ENCODE peak calls at places on chromosome 9, in five cellular contexts. A is stimulated activated CD4-positive, alpha-beta T cell treated with anti-CD3 and anti-CD28 coated beads, Interleukin-12 subunit alpha, Interleukin-12 subunit beta, amount 100 ng/mL, for 48 hours; O is dorsolateral prefrontal cortex; W is spleen; I is kidney tubule cell. C is an unnamed sample.

GRCh38 chr9:92154016-92154415 is 38.8 kb upstream of the SPTLC1 start:
- DNase-seq in A (no peak), O (no peak), W (peak), I (no peak), C (no peak)

GRCh38 chr9:137688725-137689124 is 69.9 kb downstream of the EHMT1 start:
- DNase-seq in A (no peak), O (no peak), W (no peak), I (peak), C (no peak)

GRCh38 chr9:29144476-29144875 is 1571.2 kb upstream of the C9orf72 start:
- DNase-seq in A (no peak), O (no peak), W (no peak), I (no peak), C (peak)

GRCh38 chr9:69234683-69235082 is 60.6 kb downstream of the TJP2 start:
- DNase-seq in A (no peak), O (no peak), W (no peak), I (no peak), C (no peak)

GRCh38 chr9:133406480-133407307 is 11.1 kb downstream of the REXO4 start:
- DNase-seq in A (peak), O (peak), W (peak), I (peak), C (peak)

GRCh38 chr9:108622467-108622866 is 233.3 kb downstream of the ACTL7B start:
- DNase-seq in A (no peak), O (no peak), W (no peak), I (no peak), C (peak)

GRCh38 chr9:22170162-22170932 is 161.2 kb upstream of the CDKN2B start:
- DNase-seq in A (no peak), O (no peak), W (no peak), I (no peak), C (peak)

GRCh38 chr9:127925959-127926949 is 4.3 kb downstream of the PIP5KL1 start:
- DNase-seq in A (no peak), O (no peak), W (no peak), I (no peak), C (no peak)

GRCh38 chr9:18124760-18125159 is 349.2 kb upstream of the ADAMTSL1 start:
- DNase-seq in A (no peak), O (no peak), W (no peak), I (no peak), C (peak)

C was measured in M059J.